ENCODE peak calls at places on chromosomes 5 and 9, in seven cellular contexts. V is BE2C, H is small intestine, K is posterior cingulate gyrus, E is IMR-90, S is smooth muscle cell of the brain vasculature, W is NCI-H1694 treated with DMSO at 0.1 percent for 48 hours. P is an unnamed sample.

GRCh38 chr9:76472925-76473324 is 13.9 kb downstream of the GCNT1 start:
- DNase-seq in V (no peak), H (peak), K (no peak), E (no peak), S (no peak), W (no peak), P (no peak)

GRCh38 chr9:133507246-133507965 is 17.4 kb downstream of the MYMK start:
- DNase-seq in V (no peak), H (no peak), K (peak), E (no peak), S (no peak), W (no peak), P (no peak)

GRCh38 chr5:118578093-118578492 is 410.3 kb downstream of the DTWD2 start:
- DNase-seq in V (no peak), H (no peak), K (no peak), E (no peak), S (no peak), W (no peak), P (no peak)

GRCh38 chr5:79702606-79703380 is 13.2 kb downstream of the CMYA5 start:
- DNase-seq in V (peak), H (no peak), K (no peak), E (no peak), S (no peak), W (no peak), P (peak)

GRCh38 chr9:23563497-23563896 is 262.5 kb downstream of the ELAVL2 start:
- DNase-seq in V (no peak), H (no peak), K (no peak), E (no peak), S (no peak), W (no peak), P (no peak)

GRCh38 chr5:119656023-119656422 is 26.7 kb downstream of the FAM170A start:
- DNase-seq in V (no peak), H (no peak), K (no peak), E (no peak), S (no peak), W (no peak), P (no peak)

GRCh38 chr9:132769895-132770774 is 99.9 kb downstream of the GTF3C4 start:
- DNase-seq in V (no peak), H (peak), K (peak), E (peak), S (no peak), W (no peak), P (no peak)

GRCh38 chr5:151923865-151924264 is 786 bp downstream of the GLRA1 start:
- DNase-seq in V (peak), H (no peak), K (peak), E (no peak), S (no peak), W (no peak), P (no peak)

GRCh38 chr5:154826-155225 is 36.5 kb upstream of the LRRC14B start:
- DNase-seq in V (no peak), H (no peak), K (no peak), E (no peak), S (no peak), W (no peak), P (no peak)

GRCh38 chr9:69044226-69045219 is 9.0 kb downstream of the FXN start:
- DNase-seq in V (no peak), H (no peak), K (peak), E (peak), S (peak), W (no peak), P (no peak)

GRCh38 chr9:128689820-128690683 is 1.0 kb downstream of the SET start:
- DNase-seq in V (peak), H (peak), K (peak), E (peak), S (no peak), W (no peak), P (no peak)

GRCh38 chr9:93902780-93903655 is 52.1 kb downstream of the BARX1 start:
- DNase-seq in V (no peak), H (no peak), K (no peak), E (no peak), S (no peak), W (no peak), P (no peak)

GRCh38 chr5:36685631-36686147 is 79.3 kb downstream of the SLC1A3 start:
- DNase-seq in V (no peak), H (no peak), K (no peak), E (no peak), S (no peak), W (peak), P (no peak)

P was measured in HFFc6.